ENCODE peak calls at places on chromosomes 7 and 10, in eight cellular contexts. One of them, this sample, is unnamed.

GRCh38 chr10:62019013-62019684 is 117.7 kb downstream of the ARID5B start:
- DNase-seq in body of pancreas: no peak
- DNase-seq in spleen: no peak
- DNase-seq in esophagus squamous epithelium: no peak
- DNase-seq in IMR-90: no peak
- DNase-seq in Peyer's patch: no peak
- DNase-seq in right lobe of liver: no peak
- DNase-seq in A549: no peak
- DNase-seq in this sample: no peak

GRCh38 chr10:102186128-102186527 is 33.9 kb downstream of the NOLC1 start:
- DNase-seq in body of pancreas: no peak
- DNase-seq in spleen: no peak
- DNase-seq in esophagus squamous epithelium: no peak
- DNase-seq in IMR-90: no peak
- DNase-seq in Peyer's patch: no peak
- DNase-seq in right lobe of liver: no peak
- DNase-seq in A549: no peak
- DNase-seq in this sample: no peak

GRCh38 chr7:134324107-134324506 is 7.4 kb upstream of the SLC35B4 start:
- DNase-seq in body of pancreas: no peak
- DNase-seq in spleen: no peak
- DNase-seq in esophagus squamous epithelium: no peak
- DNase-seq in IMR-90: no peak
- DNase-seq in Peyer's patch: no peak
- DNase-seq in right lobe of liver: no peak
- DNase-seq in A549: no peak
- DNase-seq in this sample: no peak

GRCh38 chr7:47186316-47186715 is 395.6 kb downstream of the TNS3 start:
- DNase-seq in body of pancreas: no peak
- DNase-seq in spleen: peak
- DNase-seq in esophagus squamous epithelium: no peak
- DNase-seq in IMR-90: no peak
- DNase-seq in Peyer's patch: no peak
- DNase-seq in right lobe of liver: no peak
- DNase-seq in A549: no peak
- DNase-seq in this sample: no peak

GRCh38 chr7:46909601-46910051 is 672.3 kb downstream of the TNS3 start:
- DNase-seq in body of pancreas: no peak
- DNase-seq in spleen: no peak
- DNase-seq in esophagus squamous epithelium: no peak
- DNase-seq in IMR-90: peak
- DNase-seq in Peyer's patch: no peak
- DNase-seq in right lobe of liver: no peak
- DNase-seq in A549: no peak
- DNase-seq in this sample: no peak

GRCh38 chr10:17273403-17273802 is 45.4 kb downstream of the VIM start:
- DNase-seq in body of pancreas: no peak
- DNase-seq in spleen: no peak
- DNase-seq in esophagus squamous epithelium: no peak
- DNase-seq in IMR-90: peak
- DNase-seq in Peyer's patch: no peak
- DNase-seq in right lobe of liver: no peak
- DNase-seq in A549: peak
- DNase-seq in this sample: no peak

GRCh38 chr10:21260060-21260792 is 265.3 kb downstream of the SKIDA1 start:
- DNase-seq in body of pancreas: peak
- DNase-seq in spleen: no peak
- DNase-seq in esophagus squamous epithelium: no peak
- DNase-seq in IMR-90: no peak
- DNase-seq in Peyer's patch: no peak
- DNase-seq in right lobe of liver: no peak
- DNase-seq in A549: no peak
- DNase-seq in this sample: no peak

GRCh38 chr7:80467069-80467468 is 44.8 kb downstream of the GNAT3 start:
- DNase-seq in body of pancreas: no peak
- DNase-seq in spleen: no peak
- DNase-seq in esophagus squamous epithelium: no peak
- DNase-seq in IMR-90: peak
- DNase-seq in Peyer's patch: no peak
- DNase-seq in right lobe of liver: no peak
- DNase-seq in A549: peak
- DNase-seq in this sample: peak

GRCh38 chr7:151104411-151105235 is 18.3 kb downstream of the AGAP3 start:
- DNase-seq in body of pancreas: no peak
- DNase-seq in spleen: no peak
- DNase-seq in esophagus squamous epithelium: no peak
- DNase-seq in IMR-90: peak
- DNase-seq in Peyer's patch: no peak
- DNase-seq in right lobe of liver: no peak
- DNase-seq in A549: no peak
- DNase-seq in this sample: no peak

GRCh38 chr7:155918720-155919399 is 106.6 kb upstream of the SHH start:
- DNase-seq in body of pancreas: peak
- DNase-seq in spleen: no peak
- DNase-seq in esophagus squamous epithelium: peak
- DNase-seq in IMR-90: peak
- DNase-seq in Peyer's patch: peak
- DNase-seq in right lobe of liver: peak
- DNase-seq in A549: peak
- DNase-seq in this sample: no peak

GRCh38 chr10:114680557-114681117 is 22.6 kb upstream of the ABLIM1 start:
- DNase-seq in body of pancreas: no peak
- DNase-seq in spleen: no peak
- DNase-seq in esophagus squamous epithelium: no peak
- DNase-seq in IMR-90: no peak
- DNase-seq in Peyer's patch: peak
- DNase-seq in right lobe of liver: no peak
- DNase-seq in A549: no peak
- DNase-seq in this sample: no peak

GRCh38 chr10:77158666-77159065 is 478.9 kb downstream of the KCNMA1 start:
- DNase-seq in body of pancreas: no peak
- DNase-seq in spleen: no peak
- DNase-seq in esophagus squamous epithelium: no peak
- DNase-seq in IMR-90: no peak
- DNase-seq in Peyer's patch: no peak
- DNase-seq in right lobe of liver: no peak
- DNase-seq in A549: no peak
- DNase-seq in this sample: no peak

GRCh38 chr7:91288208-91288824 is 24.1 kb downstream of the FZD1 start:
- DNase-seq in body of pancreas: peak
- DNase-seq in spleen: no peak
- DNase-seq in esophagus squamous epithelium: no peak
- DNase-seq in IMR-90: no peak
- DNase-seq in Peyer's patch: peak
- DNase-seq in right lobe of liver: peak
- DNase-seq in A549: peak
- DNase-seq in this sample: peak

GRCh38 chr10:92699518-92700272 is 9.9 kb downstream of the HHEX start:
- DNase-seq in body of pancreas: peak
- DNase-seq in spleen: peak
- DNase-seq in esophagus squamous epithelium: no peak
- DNase-seq in IMR-90: peak
- DNase-seq in Peyer's patch: peak
- DNase-seq in right lobe of liver: peak
- DNase-seq in A549: peak
- DNase-seq in this sample: peak
- TF ChIP-seq POLR2A in body of pancreas: no peak
- TF ChIP-seq POLR2A in spleen: no peak
- TF ChIP-seq POLR2A in esophagus squamous epithelium: no peak
- TF ChIP-seq POLR2A in IMR-90: no peak
- TF ChIP-seq POLR2A in Peyer's patch: no peak
- TF ChIP-seq POLR2A in right lobe of liver: peak
- TF ChIP-seq POLR2A in A549: peak
- TF ChIP-seq POLR2A in this sample: peak

GRCh38 chr10:75294031-75294437 is 58.3 kb upstream of the COMTD1 start:
- DNase-seq in body of pancreas: no peak
- DNase-seq in spleen: no peak
- DNase-seq in esophagus squamous epithelium: no peak
- DNase-seq in IMR-90: no peak
- DNase-seq in Peyer's patch: no peak
- DNase-seq in right lobe of liver: no peak
- DNase-seq in A549: no peak
- DNase-seq in this sample: no peak

GRCh38 chr10:75294518-75294865 is 58.7 kb upstream of the COMTD1 start:
- DNase-seq in body of pancreas: peak
- DNase-seq in spleen: peak
- DNase-seq in esophagus squamous epithelium: no peak
- DNase-seq in IMR-90: no peak
- DNase-seq in Peyer's patch: no peak
- DNase-seq in right lobe of liver: no peak
- DNase-seq in A549: peak
- DNase-seq in this sample: no peak

GRCh38 chr10:75293456-75293840 is 57.7 kb upstream of the COMTD1 start:
- DNase-seq in body of pancreas: no peak
- DNase-seq in spleen: no peak
- DNase-seq in esophagus squamous epithelium: no peak
- DNase-seq in IMR-90: peak
- DNase-seq in Peyer's patch: no peak
- DNase-seq in right lobe of liver: no peak
- DNase-seq in A549: no peak
- DNase-seq in this sample: no peak

GRCh38 chr10:75295901-75296441 is 60.2 kb upstream of the COMTD1 start:
- DNase-seq in body of pancreas: peak
- DNase-seq in spleen: no peak
- DNase-seq in esophagus squamous epithelium: no peak
- DNase-seq in IMR-90: peak
- DNase-seq in Peyer's patch: no peak
- DNase-seq in right lobe of liver: no peak
- DNase-seq in A549: no peak
- DNase-seq in this sample: no peak

GRCh38 chr10:75294866-75295692 is 59.3 kb upstream of the COMTD1 start:
- DNase-seq in body of pancreas: peak
- DNase-seq in spleen: peak
- DNase-seq in esophagus squamous epithelium: no peak
- DNase-seq in IMR-90: peak
- DNase-seq in Peyer's patch: peak
- DNase-seq in right lobe of liver: peak
- DNase-seq in A549: peak
- DNase-seq in this sample: peak
- TF ChIP-seq POLR2A in body of pancreas: peak
- TF ChIP-seq POLR2A in spleen: no peak
- TF ChIP-seq POLR2A in esophagus squamous epithelium: peak
- TF ChIP-seq POLR2A in IMR-90: no peak
- TF ChIP-seq POLR2A in Peyer's patch: no peak
- TF ChIP-seq POLR2A in right lobe of liver: peak
- TF ChIP-seq POLR2A in A549: no peak
- TF ChIP-seq POLR2A in this sample: no peak

GRCh38 chr7:35799846-35800717 is 775 bp upstream of the SEPTIN7 start:
- DNase-seq in body of pancreas: peak
- DNase-seq in spleen: peak
- DNase-seq in esophagus squamous epithelium: peak
- DNase-seq in IMR-90: peak
- DNase-seq in Peyer's patch: peak
- DNase-seq in right lobe of liver: peak
- DNase-seq in A549: peak
- DNase-seq in this sample: peak

GRCh38 chr7:35802649-35803048 is 1.8 kb downstream of the SEPTIN7 start:
- DNase-seq in body of pancreas: no peak
- DNase-seq in spleen: no peak
- DNase-seq in esophagus squamous epithelium: no peak
- DNase-seq in IMR-90: peak
- DNase-seq in Peyer's patch: no peak
- DNase-seq in right lobe of liver: no peak
- DNase-seq in A549: no peak
- DNase-seq in this sample: peak

GRCh38 chr7:35801392-35802101 is 690 bp downstream of the SEPTIN7 start:
- DNase-seq in body of pancreas: peak
- DNase-seq in spleen: peak
- DNase-seq in esophagus squamous epithelium: peak
- DNase-seq in IMR-90: peak
- DNase-seq in Peyer's patch: peak
- DNase-seq in right lobe of liver: peak
- DNase-seq in A549: peak
- DNase-seq in this sample: peak

GRCh38 chr7:35802102-35802466 is 1.2 kb downstream of the SEPTIN7 start:
- DNase-seq in body of pancreas: no peak
- DNase-seq in spleen: no peak
- DNase-seq in esophagus squamous epithelium: no peak
- DNase-seq in IMR-90: no peak
- DNase-seq in Peyer's patch: no peak
- DNase-seq in right lobe of liver: no peak
- DNase-seq in A549: no peak
- DNase-seq in this sample: peak

DNA sequence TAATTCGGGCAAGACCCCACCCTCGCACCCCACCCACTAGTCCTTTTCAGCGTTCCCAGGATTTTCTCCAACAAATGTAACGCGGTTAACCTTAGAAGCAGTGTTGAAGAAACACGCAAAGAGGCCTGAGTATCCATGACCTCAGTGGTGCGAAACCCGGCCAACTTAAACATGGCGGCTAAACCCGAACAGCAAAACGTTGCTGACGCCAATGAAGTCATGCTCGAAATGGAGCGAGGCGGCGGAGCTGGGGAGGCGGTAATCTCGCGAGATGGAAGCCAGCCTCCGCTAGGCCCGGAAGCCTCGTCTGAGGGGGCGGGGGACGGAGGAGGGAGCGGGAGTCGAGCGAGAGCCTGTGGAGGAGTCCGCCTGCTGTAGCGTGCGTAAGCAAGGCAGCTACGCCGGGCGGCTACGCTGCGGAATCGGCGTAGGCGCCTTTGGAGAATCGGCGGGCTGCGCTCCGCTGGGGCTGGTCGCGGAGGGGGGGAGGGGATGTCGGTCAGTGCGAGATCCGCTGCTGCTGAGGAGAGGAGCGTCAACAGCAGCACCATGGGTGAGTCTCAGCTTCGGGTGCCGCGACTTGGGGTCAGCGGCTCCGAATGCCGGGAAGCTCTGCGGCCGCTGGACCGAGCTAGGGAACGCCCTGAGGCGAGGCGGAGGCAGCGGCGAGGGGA is at the start of gene SEPTIN7:
- DNase-seq in body of pancreas: peak
- DNase-seq in spleen: peak
- DNase-seq in esophagus squamous epithelium: peak
- DNase-seq in IMR-90: peak
- DNase-seq in Peyer's patch: peak
- DNase-seq in right lobe of liver: peak
- DNase-seq in A549: peak
- DNase-seq in this sample: peak
- TF ChIP-seq POLR2A in body of pancreas: peak
- TF ChIP-seq POLR2A in spleen: peak
- TF ChIP-seq POLR2A in esophagus squamous epithelium: peak
- TF ChIP-seq POLR2A in IMR-90: peak
- TF ChIP-seq POLR2A in Peyer's patch: peak
- TF ChIP-seq POLR2A in right lobe of liver: peak
- TF ChIP-seq POLR2A in A549: peak
- TF ChIP-seq POLR2A in this sample: peak

DNA sequence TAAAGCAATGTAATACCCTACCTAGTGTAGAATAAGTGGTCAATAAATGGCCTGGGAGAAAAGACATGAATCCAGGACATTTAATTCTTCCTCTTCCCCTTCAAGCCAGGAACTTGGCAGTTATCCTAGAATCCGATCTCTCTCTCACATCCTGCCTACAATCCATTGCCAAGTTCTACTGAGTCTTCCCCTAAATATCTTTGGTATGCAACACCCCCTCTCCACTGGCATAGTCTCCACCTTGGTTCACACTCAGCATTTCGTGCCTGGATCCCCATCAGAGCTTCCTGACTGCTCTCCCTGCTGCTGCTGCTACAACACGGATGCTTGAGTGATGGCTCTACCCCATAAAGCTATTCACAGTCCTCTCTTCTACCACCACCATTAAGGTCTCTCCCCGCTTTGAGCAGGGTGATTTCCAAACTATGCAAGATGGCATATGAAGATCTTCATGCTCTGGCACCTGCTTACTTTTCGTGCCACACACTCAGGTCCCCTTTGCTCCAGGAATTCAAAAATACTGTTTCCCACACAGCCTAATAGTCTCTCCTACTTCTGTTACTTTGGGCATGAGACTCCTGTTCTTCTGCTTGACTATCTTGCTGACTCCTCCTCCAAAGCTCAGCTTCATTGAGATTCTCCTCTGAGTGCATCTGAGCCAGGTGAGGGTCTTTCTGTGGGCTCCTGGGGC is 4.8 kb downstream of the ANK3 start:
- DNase-seq in body of pancreas: peak
- DNase-seq in spleen: no peak
- DNase-seq in esophagus squamous epithelium: no peak
- DNase-seq in IMR-90: peak
- DNase-seq in Peyer's patch: no peak
- DNase-seq in right lobe of liver: no peak
- DNase-seq in A549: peak
- DNase-seq in this sample: no peak
- TF ChIP-seq POLR2A in body of pancreas: no peak
- TF ChIP-seq POLR2A in spleen: no peak
- TF ChIP-seq POLR2A in esophagus squamous epithelium: no peak
- TF ChIP-seq POLR2A in IMR-90: no peak
- TF ChIP-seq POLR2A in Peyer's patch: no peak
- TF ChIP-seq POLR2A in right lobe of liver: no peak
- TF ChIP-seq POLR2A in A549: no peak
- TF ChIP-seq POLR2A in this sample: no peak